ENCODE peak calls at places on chromosomes 5 and 9, in nine cellular contexts. A is activated CD8-positive, alpha-beta memory T cell treated with anti-CD3 and anti-CD28 coated beads, Interleukin-2, amount 10 ng/mL, durations not matched to agents 7 days and 5 days; Y is activated naive CD4-positive, alpha-beta T cell treated with anti-CD3 and anti-CD28 coated beads, Interleukin-2, amount 50 U/mL, for 72 hours; U is type B pancreatic cell; H is body of pancreas; G is left lobe of liver; E is vagina; Z is fibroblast of the aortic adventitia; F is AG09319. I is an unnamed sample.
A peak's percentile ranks its signal among the peaks of the same experiment; 100 is the strongest.

GRCh38 chr5:80632700-80633099 is 21.8 kb upstream of the MSH3 start:
- DNase-seq in H (no peak), Y (no peak), G (no peak), U (no peak), Z (no peak), F (no peak), A (no peak), E (no peak), I (no peak)

GRCh38 chr5:80239680-80240367 is 16.0 kb downstream of the SERINC5 start:
- DNase-seq in E (no peak), Z (peak; percentile 33), Y (no peak), F (no peak), U (no peak), A (no peak), G (no peak), H (no peak), I (no peak)

GRCh38 chr5:54590824-54591223 is 73.3 kb downstream of the SNX18 start:
- DNase-seq in A (no peak), F (no peak), Z (no peak), Y (no peak), E (no peak), U (no peak), H (no peak), G (no peak), I (no peak)

GRCh38 chr5:10393491-10393890 is 40.0 kb downstream of the MARCHF6 start:
- DNase-seq in Y (no peak), H (no peak), E (no peak), Z (peak; percentile 71), U (no peak), G (no peak), A (no peak), F (no peak), I (peak; percentile 14)

GRCh38 chr9:21210311-21210710 is 3.4 kb upstream of the IFNA10 start:
- DNase-seq in Z (no peak), H (no peak), Y (no peak), U (no peak), F (no peak), E (no peak), A (no peak), G (no peak), I (no peak)

GRCh38 chr5:158559066-158559465 is 540.6 kb downstream of the EBF1 start:
- DNase-seq in Y (no peak), F (no peak), Z (no peak), A (no peak), G (no peak), U (no peak), H (no peak), E (no peak), I (no peak)

GRCh38 chr9:16100596-16101091 is 547.8 kb downstream of the CCDC171 start:
- DNase-seq in H (peak; percentile 29), G (no peak), A (no peak), U (no peak), F (no peak), Y (no peak), E (peak; percentile 92), Z (peak; percentile 59), I (peak; percentile 41)

GRCh38 chr5:89729623-89730390 is 679.7 kb downstream of the CETN3 start:
- DNase-seq in A (no peak), F (no peak), U (no peak), G (no peak), E (no peak), Z (peak; percentile 38), Y (no peak), H (peak; percentile 6), I (no peak)

GRCh38 chr5:73387630-73388370 is 60.8 kb downstream of the FOXD1 start:
- DNase-seq in U (no peak), H (no peak), Z (no peak), G (no peak), F (no peak), A (peak; percentile 86), E (no peak), Y (peak; percentile 22), I (no peak)

GRCh38 chr9:82961504-82962125 is 101.3 kb downstream of the RASEF start:
- DNase-seq in F (peak; percentile 45), E (no peak), U (peak; percentile 77), Z (peak; percentile 77), G (peak; percentile 74), H (peak; percentile 93), A (peak; percentile 48), Y (peak; percentile 56), I (peak; percentile 61)

GRCh38 chr9:129916707-129917106 is 81.4 kb downstream of the USP20 start:
- DNase-seq in A (no peak), G (no peak), E (no peak), Z (no peak), U (no peak), H (no peak), Y (no peak), F (no peak), I (no peak)

GRCh38 chr9:16318516-16319060 is 551.9 kb downstream of the BNC2 start:
- DNase-seq in Z (no peak), F (no peak), A (no peak), U (no peak), G (no peak), H (no peak), Y (no peak), E (peak; percentile 83), I (no peak)

GRCh38 chr5:179371681-179372675 is 26.7 kb upstream of the ADAMTS2 start:
- DNase-seq in Z (no peak), F (no peak), Y (no peak), U (peak; percentile 65), E (no peak), A (no peak), G (no peak), H (peak; percentile 52), I (no peak)

GRCh38 chr5:170393235-170393634 is 4.1 kb upstream of the KCNMB1 start:
- DNase-seq in F (no peak), H (no peak), E (no peak), Y (no peak), G (no peak), A (peak; percentile 53), Z (no peak), U (no peak), I (no peak)

GRCh38 chr9:131503626-131504465 is 1.1 kb downstream of the POMT1 start:
- DNase-seq in H (no peak), U (no peak), Z (peak; percentile 16), Y (peak; percentile 73), F (no peak), G (no peak), A (peak; percentile 92), E (no peak), I (no peak)